ENCODE peak calls at places on chromosomes 12 and 14, in five cellular contexts. One of them, this sample, is unnamed.

GRCh38 chr12:44497044-44497443 is 379.1 kb downstream of the NELL2 start:
- DNase-seq in fibroblast of mammary gland: no peak
- DNase-seq in Calu3: no peak
- DNase-seq in heart left ventricle: no peak
- DNase-seq in hepatocyte: no peak
- DNase-seq in this sample: no peak

GRCh38 chr12:114933428-114934160 is 249.6 kb upstream of the TBX3 start:
- DNase-seq in hepatocyte: peak
- DNase-seq in heart left ventricle: no peak
- DNase-seq in fibroblast of mammary gland: peak
- DNase-seq in Calu3: no peak
- DNase-seq in this sample: no peak

GRCh38 chr14:59206892-59207291 is 18.4 kb downstream of the DAAM1 start:
- DNase-seq in heart left ventricle: no peak
- DNase-seq in Calu3: no peak
- DNase-seq in hepatocyte: no peak
- DNase-seq in fibroblast of mammary gland: no peak
- DNase-seq in this sample: no peak

GRCh38 chr12:22935501-22935900 is 310.5 kb downstream of the ETNK1 start:
- DNase-seq in fibroblast of mammary gland: peak
- DNase-seq in Calu3: no peak
- DNase-seq in heart left ventricle: no peak
- DNase-seq in hepatocyte: no peak
- DNase-seq in this sample: no peak

GRCh38 chr14:26163761-26164160 is 434.1 kb downstream of the NOVA1 start:
- DNase-seq in hepatocyte: peak
- DNase-seq in heart left ventricle: no peak
- DNase-seq in fibroblast of mammary gland: peak
- DNase-seq in Calu3: no peak
- DNase-seq in this sample: no peak

GRCh38 chr12:9851050-9851449 is 18.1 kb downstream of the CLEC2B start:
- DNase-seq in Calu3: no peak
- DNase-seq in hepatocyte: no peak
- DNase-seq in heart left ventricle: no peak
- DNase-seq in fibroblast of mammary gland: no peak
- DNase-seq in this sample: no peak

GRCh38 chr12:63919758-63920157 is 75.3 kb downstream of the SRGAP1 start:
- DNase-seq in Calu3: no peak
- DNase-seq in fibroblast of mammary gland: no peak
- DNase-seq in hepatocyte: no peak
- DNase-seq in heart left ventricle: no peak
- DNase-seq in this sample: no peak

GRCh38 chr14:101835566-101835965 is 74.1 kb downstream of the PPP2R5C start:
- DNase-seq in hepatocyte: no peak
- DNase-seq in Calu3: no peak
- DNase-seq in fibroblast of mammary gland: no peak
- DNase-seq in heart left ventricle: no peak
- DNase-seq in this sample: no peak

GRCh38 chr12:94374124-94374523 is 85.5 kb downstream of the CEP83 start:
- DNase-seq in heart left ventricle: no peak
- DNase-seq in fibroblast of mammary gland: peak
- DNase-seq in Calu3: no peak
- DNase-seq in hepatocyte: no peak
- DNase-seq in this sample: no peak

GRCh38 chr12:109768901-109769670 is 55.5 kb downstream of the FAM222A start:
- DNase-seq in Calu3: no peak
- DNase-seq in fibroblast of mammary gland: no peak
- DNase-seq in heart left ventricle: no peak
- DNase-seq in hepatocyte: no peak
- DNase-seq in this sample: no peak

GRCh38 chr12:122835693-122836026 is 403 bp downstream of the HIP1R start:
- DNase-seq in fibroblast of mammary gland: no peak
- DNase-seq in hepatocyte: peak
- DNase-seq in heart left ventricle: no peak
- DNase-seq in Calu3: peak
- DNase-seq in this sample: no peak

GRCh38 chr12:80178846-80179245 is 79.5 kb downstream of the OTOGL start:
- DNase-seq in fibroblast of mammary gland: no peak
- DNase-seq in Calu3: no peak
- DNase-seq in heart left ventricle: no peak
- DNase-seq in hepatocyte: no peak
- DNase-seq in this sample: no peak

GRCh38 chr14:71474866-71475265 is 457.4 kb upstream of the RGS6 start:
- DNase-seq in fibroblast of mammary gland: no peak
- DNase-seq in heart left ventricle: no peak
- DNase-seq in Calu3: no peak
- DNase-seq in hepatocyte: no peak
- DNase-seq in this sample: no peak

GRCh38 chr14:56131004-56131864 is 13.0 kb downstream of the PELI2 start:
- DNase-seq in hepatocyte: no peak
- DNase-seq in fibroblast of mammary gland: no peak
- DNase-seq in heart left ventricle: no peak
- DNase-seq in Calu3: no peak
- DNase-seq in this sample: no peak

GRCh38 chr14:46571970-46572369 is 79.6 kb downstream of the RPL10L start:
- DNase-seq in fibroblast of mammary gland: peak
- DNase-seq in Calu3: no peak
- DNase-seq in heart left ventricle: no peak
- DNase-seq in hepatocyte: no peak
- DNase-seq in this sample: no peak

GRCh38 chr12:23756416-23756815 is 193.1 kb downstream of the SOX5 start:
- DNase-seq in hepatocyte: no peak
- DNase-seq in Calu3: no peak
- DNase-seq in fibroblast of mammary gland: no peak
- DNase-seq in heart left ventricle: no peak
- DNase-seq in this sample: no peak

GRCh38 chr12:27003421-27004311 is 10.5 kb downstream of the TM7SF3 start:
- DNase-seq in Calu3: no peak
- DNase-seq in heart left ventricle: no peak
- DNase-seq in fibroblast of mammary gland: no peak
- DNase-seq in hepatocyte: no peak
- DNase-seq in this sample: no peak

GRCh38 chr12:104201238-104202001 is 14.2 kb upstream of the TXNRD1 start:
- DNase-seq in fibroblast of mammary gland: peak
- DNase-seq in Calu3: peak
- DNase-seq in hepatocyte: peak
- DNase-seq in heart left ventricle: no peak
- DNase-seq in this sample: peak

GRCh38 chr14:56117765-56118610 is at the start of gene PELI2:
- DNase-seq in Calu3: peak
- DNase-seq in hepatocyte: peak
- DNase-seq in heart left ventricle: peak
- DNase-seq in fibroblast of mammary gland: peak
- DNase-seq in this sample: peak

GRCh38 chr12:75684678-75685620 is 173.5 kb upstream of the KRR1 start:
- DNase-seq in Calu3: no peak
- DNase-seq in heart left ventricle: no peak
- DNase-seq in hepatocyte: no peak
- DNase-seq in fibroblast of mammary gland: peak
- DNase-seq in this sample: no peak

GRCh38 chr14:45246633-45247173 is 6.3 kb downstream of the MIS18BP1 start:
- DNase-seq in heart left ventricle: no peak
- DNase-seq in fibroblast of mammary gland: no peak
- DNase-seq in hepatocyte: no peak
- DNase-seq in Calu3: no peak
- DNase-seq in this sample: no peak

GRCh38 chr12:21500786-21501257 is 613 bp downstream of the RECQL start:
- DNase-seq in Calu3: no peak
- DNase-seq in hepatocyte: no peak
- DNase-seq in fibroblast of mammary gland: no peak
- DNase-seq in heart left ventricle: no peak
- DNase-seq in this sample: no peak

GRCh38 chr12:107134558-107134957 is 41.2 kb upstream of the CRY1 start:
- DNase-seq in fibroblast of mammary gland: peak
- DNase-seq in Calu3: peak
- DNase-seq in heart left ventricle: no peak
- DNase-seq in hepatocyte: peak
- DNase-seq in this sample: no peak

GRCh38 chr12:120321382-120322202 is 6.0 kb downstream of the PLA2G1B start:
- DNase-seq in Calu3: peak
- DNase-seq in fibroblast of mammary gland: no peak
- DNase-seq in heart left ventricle: no peak
- DNase-seq in hepatocyte: peak
- DNase-seq in this sample: no peak

GRCh38 chr12:111596985-111597730 is 2.0 kb downstream of the ATXN2 start:
- DNase-seq in Calu3: peak
- DNase-seq in heart left ventricle: peak
- DNase-seq in hepatocyte: peak
- DNase-seq in fibroblast of mammary gland: peak
- DNase-seq in this sample: peak

GRCh38 chr14:73712071-73712506 is 2.1 kb downstream of the PNMA1 start:
- DNase-seq in fibroblast of mammary gland: no peak
- DNase-seq in heart left ventricle: no peak
- DNase-seq in hepatocyte: no peak
- DNase-seq in Calu3: no peak
- DNase-seq in this sample: no peak

GRCh38 chr12:4274960-4275868 is 1.7 kb downstream of the CCND2 start:
- DNase-seq in fibroblast of mammary gland: peak
- DNase-seq in Calu3: no peak
- DNase-seq in heart left ventricle: no peak
- DNase-seq in hepatocyte: peak
- DNase-seq in this sample: no peak

GRCh38 chr14:63902375-63902976 is 49.7 kb downstream of the SYNE2 start:
- DNase-seq in Calu3: no peak
- DNase-seq in hepatocyte: no peak
- DNase-seq in heart left ventricle: no peak
- DNase-seq in fibroblast of mammary gland: no peak
- DNase-seq in this sample: no peak

GRCh38 chr14:105883066-105884005 is 357.0 kb downstream of the TMEM121 start:
- DNase-seq in fibroblast of mammary gland: no peak
- DNase-seq in hepatocyte: no peak
- DNase-seq in Calu3: no peak
- DNase-seq in heart left ventricle: peak
- DNase-seq in this sample: peak

GRCh38 chr12:124928095-124928911 is 13.9 kb upstream of the UBC start:
- DNase-seq in hepatocyte: no peak
- DNase-seq in Calu3: peak
- DNase-seq in fibroblast of mammary gland: peak
- DNase-seq in heart left ventricle: peak
- DNase-seq in this sample: no peak

GRCh38 chr14:37150414-37150813 is 22.0 kb downstream of the SLC25A21 start:
- DNase-seq in fibroblast of mammary gland: peak
- DNase-seq in Calu3: peak
- DNase-seq in hepatocyte: peak
- DNase-seq in heart left ventricle: no peak
- DNase-seq in this sample: no peak

GRCh38 chr14:102793531-102794328 is 16.5 kb downstream of the TRAF3 start:
- DNase-seq in heart left ventricle: no peak
- DNase-seq in fibroblast of mammary gland: no peak
- DNase-seq in hepatocyte: no peak
- DNase-seq in Calu3: no peak
- DNase-seq in this sample: no peak

GRCh38 chr12:115335594-115335993 is 651.6 kb upstream of the TBX3 start:
- DNase-seq in heart left ventricle: peak
- DNase-seq in hepatocyte: no peak
- DNase-seq in Calu3: no peak
- DNase-seq in fibroblast of mammary gland: no peak
- DNase-seq in this sample: no peak

GRCh38 chr14:52951730-52952481 is 1.1 kb upstream of the FERMT2 start:
- DNase-seq in fibroblast of mammary gland: peak
- DNase-seq in heart left ventricle: peak
- DNase-seq in Calu3: peak
- DNase-seq in hepatocyte: peak
- DNase-seq in this sample: peak
- TF ChIP-seq CTCF in fibroblast of mammary gland: peak
- TF ChIP-seq CTCF in heart left ventricle: peak
- TF ChIP-seq CTCF in Calu3: peak
- TF ChIP-seq CTCF in hepatocyte: peak
- TF ChIP-seq CTCF in this sample: no peak

GRCh38 chr12:96770239-96770780 is 136.7 kb upstream of the NEDD1 start:
- DNase-seq in heart left ventricle: no peak
- DNase-seq in Calu3: no peak
- DNase-seq in hepatocyte: no peak
- DNase-seq in fibroblast of mammary gland: no peak
- DNase-seq in this sample: no peak

DNA sequence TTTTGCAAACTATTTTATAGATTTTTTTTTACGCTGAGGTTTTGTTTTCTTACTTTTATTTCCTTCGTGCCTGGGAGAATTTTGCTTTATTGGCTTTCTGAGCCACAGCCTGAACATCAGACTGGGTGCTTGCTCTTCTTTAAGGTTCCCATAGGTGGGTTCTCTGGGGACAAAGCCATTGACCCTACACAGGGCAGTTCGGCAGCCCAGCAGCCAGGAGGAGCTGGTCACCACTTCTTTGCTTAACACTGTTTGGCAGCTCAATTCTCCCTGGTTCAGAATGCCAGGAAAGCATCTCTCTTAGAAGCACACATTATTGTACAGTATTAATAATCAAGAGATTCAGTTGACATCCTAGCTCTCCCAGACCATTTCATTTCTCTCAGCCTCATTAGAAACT is 140.8 kb upstream of the NEDD1 start:
- DNase-seq in Calu3: peak
- DNase-seq in heart left ventricle: no peak
- DNase-seq in hepatocyte: no peak
- DNase-seq in fibroblast of mammary gland: no peak
- DNase-seq in this sample: no peak
- TF ChIP-seq CTCF in Calu3: no peak
- TF ChIP-seq CTCF in heart left ventricle: no peak
- TF ChIP-seq CTCF in hepatocyte: no peak
- TF ChIP-seq CTCF in fibroblast of mammary gland: no peak
- TF ChIP-seq CTCF in this sample: no peak

DNA sequence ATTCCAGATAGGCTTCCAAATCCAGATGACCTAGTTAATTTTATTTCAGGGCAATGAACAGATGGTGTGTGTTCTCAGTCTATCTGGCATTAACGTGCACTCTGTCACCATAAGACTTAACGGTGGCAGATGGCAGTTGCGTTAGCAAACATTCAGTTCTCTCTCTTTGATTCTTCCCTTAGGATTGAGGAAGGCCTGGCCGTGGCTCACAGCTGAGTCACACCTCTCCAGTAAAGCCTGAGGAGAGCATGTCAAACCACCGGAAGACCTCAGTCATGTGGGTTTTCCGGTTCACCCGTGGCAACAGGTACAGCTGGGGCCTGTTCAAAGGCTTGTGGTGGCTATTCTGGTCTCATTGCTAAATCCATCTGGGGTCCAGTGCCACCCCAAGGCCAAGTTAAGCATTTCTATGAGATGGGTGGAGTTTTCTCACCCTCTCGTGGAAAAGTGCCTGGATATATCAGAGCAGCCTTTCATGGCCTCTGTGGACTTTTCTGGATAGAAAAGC is 545.1 kb upstream of the ATP2B1 start:
- DNase-seq in hepatocyte: peak
- DNase-seq in fibroblast of mammary gland: peak
- DNase-seq in heart left ventricle: peak
- DNase-seq in Calu3: peak
- DNase-seq in this sample: peak
- TF ChIP-seq CTCF in hepatocyte: peak
- TF ChIP-seq CTCF in fibroblast of mammary gland: peak
- TF ChIP-seq CTCF in heart left ventricle: no peak
- TF ChIP-seq CTCF in Calu3: no peak
- TF ChIP-seq CTCF in this sample: no peak

DNA sequence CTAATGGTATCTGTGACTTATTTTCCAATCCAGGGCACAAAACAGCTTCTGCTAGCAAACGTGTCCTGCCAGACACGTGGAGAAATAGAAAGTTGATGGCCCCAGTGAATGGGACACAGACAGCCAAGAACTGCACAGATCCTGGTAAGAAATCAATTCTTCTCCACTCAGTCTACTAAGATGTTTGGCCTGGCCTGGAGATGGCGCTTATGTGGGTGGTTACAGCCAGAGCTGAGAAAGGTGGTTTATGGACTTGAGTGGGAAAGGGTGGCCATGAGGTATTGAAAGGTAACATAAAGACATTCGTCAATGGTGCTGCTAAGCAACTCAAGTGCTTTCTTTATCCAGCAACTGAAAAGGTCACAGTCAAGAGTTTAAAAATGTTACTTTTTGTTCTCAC is 2.9 kb downstream of the SLC24A4 start:
- DNase-seq in hepatocyte: no peak
- DNase-seq in Calu3: peak
- DNase-seq in heart left ventricle: no peak
- DNase-seq in fibroblast of mammary gland: no peak
- DNase-seq in this sample: no peak
- TF ChIP-seq CTCF in hepatocyte: no peak
- TF ChIP-seq CTCF in Calu3: no peak
- TF ChIP-seq CTCF in heart left ventricle: no peak
- TF ChIP-seq CTCF in fibroblast of mammary gland: no peak
- TF ChIP-seq CTCF in this sample: no peak

This sample was measured in glutamatergic neuron.